ENCODE peak calls at places on chromosomes 3 and 15, in eight cellular contexts. T is adrenal gland, J is HTR-8/SVneo, C is H54, W is A172, F is T follicular helper cell, P is activated T-cell treated with anti-CD3 and anti-CD28 coated beads for 48 hours, V is fibroblast of the aortic adventitia. S is an unnamed sample.
A peak's percentile ranks its signal among the peaks of the same experiment; 100 is the strongest.

GRCh38 chr3:103056552-103056951 is 621.7 kb downstream of the ZPLD1 start:
- DNase-seq in T (no peak), J (no peak), C (no peak), W (no peak), F (no peak), P (no peak), V (no peak), S (peak; percentile 24)

GRCh38 chr15:41511331-41512077 is 2.1 kb downstream of the LTK start:
- DNase-seq in T (no peak), J (no peak), C (no peak), W (no peak), F (no peak), P (no peak), V (no peak), S (no peak)

GRCh38 chr3:167187211-167187610 is 192.9 kb downstream of the ZBBX start:
- DNase-seq in T (no peak), J (no peak), C (no peak), W (no peak), F (no peak), P (no peak), V (no peak), S (no peak)

GRCh38 chr3:140468407-140468806 is 209.5 kb upstream of the TRIM42 start:
- DNase-seq in T (no peak), J (no peak), C (no peak), W (no peak), F (no peak), P (no peak), V (no peak), S (no peak)

GRCh38 chr3:189071452-189071851 is 100.3 kb upstream of the TPRG1 start:
- DNase-seq in T (no peak), J (no peak), C (no peak), W (peak; percentile 37), F (no peak), P (no peak), V (no peak), S (no peak)

GRCh38 chr15:41727143-41727542 is 47.1 kb upstream of the MAPKBP1 start:
- DNase-seq in T (no peak), J (no peak), C (no peak), W (no peak), F (no peak), P (no peak), V (peak; percentile 34), S (no peak)

GRCh38 chr3:52479037-52479875 is 15.9 kb upstream of the STAB1 start:
- DNase-seq in T (no peak), J (no peak), C (no peak), W (no peak), F (no peak), P (no peak), V (no peak), S (no peak)

GRCh38 chr3:128490650-128491070 is 2.3 kb downstream of the GATA2 start:
- DNase-seq in T (no peak), J (no peak), C (no peak), W (no peak), F (no peak), P (no peak), V (no peak), S (no peak)

GRCh38 chr15:37038036-37038715 is 62.2 kb downstream of the MEIS2 start:
- DNase-seq in T (no peak), J (no peak), C (no peak), W (no peak), F (no peak), P (no peak), V (no peak), S (no peak)

GRCh38 chr3:39558775-39559306 is 91.4 kb downstream of the MOBP start:
- DNase-seq in T (no peak), J (no peak), C (no peak), W (no peak), F (no peak), P (no peak), V (no peak), S (no peak)

GRCh38 chr3:52393959-52394670 is 50.8 kb downstream of the SEMA3G start:
- DNase-seq in T (no peak), J (no peak), C (no peak), W (no peak), F (no peak), P (no peak), V (no peak), S (no peak)

GRCh38 chr3:7669641-7670040 is 808.7 kb downstream of the GRM7 start:
- DNase-seq in T (no peak), J (no peak), C (no peak), W (no peak), F (no peak), P (no peak), V (no peak), S (no peak)

GRCh38 chr3:15903776-15904720 is 106.3 kb upstream of the ANKRD28 start:
- DNase-seq in T (peak; percentile 76), J (no peak), C (no peak), W (no peak), F (no peak), P (no peak), V (peak; percentile 19), S (no peak)

GRCh38 chr3:122458992-122459391 is 43.1 kb upstream of the WDR5B start:
- DNase-seq in T (no peak), J (peak; percentile 17), C (peak; percentile 6), W (peak; percentile 54), F (no peak), P (no peak), V (peak; percentile 79), S (no peak)

S was measured in mucosa of gallbladder.